ENCODE peak calls at places on chromosomes 1 and 21, in nine cellular contexts. One of them, this sample, is unnamed.

GRCh38 chr1:216596298-216596947 is 126.8 kb downstream of the ESRRG start:
- DNase-seq in right atrium auricular region: no peak
- DNase-seq in MM.1S: no peak
- DNase-seq in mucosa of descending colon: no peak
- DNase-seq in GM06990: no peak
- DNase-seq in PC-3: no peak
- DNase-seq in body of pancreas: no peak
- DNase-seq in AG04450: peak
- DNase-seq in NB4: no peak
- DNase-seq in this sample: no peak

GRCh38 chr21:20647603-20648002 is 350.6 kb upstream of the NCAM2 start:
- DNase-seq in right atrium auricular region: no peak
- DNase-seq in MM.1S: no peak
- DNase-seq in mucosa of descending colon: no peak
- DNase-seq in GM06990: no peak
- DNase-seq in PC-3: peak
- DNase-seq in body of pancreas: no peak
- DNase-seq in AG04450: no peak
- DNase-seq in NB4: no peak
- DNase-seq in this sample: peak

GRCh38 chr1:196078691-196079090 is 529.5 kb downstream of the KCNT2 start:
- DNase-seq in right atrium auricular region: no peak
- DNase-seq in MM.1S: no peak
- DNase-seq in mucosa of descending colon: no peak
- DNase-seq in GM06990: no peak
- DNase-seq in PC-3: peak
- DNase-seq in body of pancreas: no peak
- DNase-seq in AG04450: no peak
- DNase-seq in NB4: no peak
- DNase-seq in this sample: no peak

GRCh38 chr1:30035522-30036228 is 687.7 kb downstream of the MATN1 start:
- DNase-seq in right atrium auricular region: peak
- DNase-seq in MM.1S: no peak
- DNase-seq in mucosa of descending colon: no peak
- DNase-seq in GM06990: no peak
- DNase-seq in PC-3: no peak
- DNase-seq in body of pancreas: no peak
- DNase-seq in AG04450: no peak
- DNase-seq in NB4: no peak
- DNase-seq in this sample: no peak

GRCh38 chr21:44349847-44350772 is 3.3 kb upstream of the TRPM2 start:
- DNase-seq in right atrium auricular region: no peak
- DNase-seq in MM.1S: no peak
- DNase-seq in mucosa of descending colon: peak
- DNase-seq in GM06990: no peak
- DNase-seq in PC-3: no peak
- DNase-seq in body of pancreas: no peak
- DNase-seq in AG04450: no peak
- DNase-seq in NB4: no peak
- DNase-seq in this sample: no peak

GRCh38 chr1:199221371-199222150 is 582.7 kb downstream of the PTPRC start:
- DNase-seq in right atrium auricular region: no peak
- DNase-seq in MM.1S: no peak
- DNase-seq in mucosa of descending colon: no peak
- DNase-seq in GM06990: no peak
- DNase-seq in PC-3: no peak
- DNase-seq in body of pancreas: no peak
- DNase-seq in AG04450: no peak
- DNase-seq in NB4: peak
- DNase-seq in this sample: no peak

GRCh38 chr1:183209533-183210158 is 23.6 kb downstream of the LAMC2 start:
- DNase-seq in right atrium auricular region: no peak
- DNase-seq in MM.1S: peak
- DNase-seq in mucosa of descending colon: no peak
- DNase-seq in GM06990: peak
- DNase-seq in PC-3: peak
- DNase-seq in body of pancreas: no peak
- DNase-seq in AG04450: no peak
- DNase-seq in NB4: peak
- DNase-seq in this sample: peak

GRCh38 chr1:92886886-92887419 is 55.1 kb downstream of the RPL5 start:
- DNase-seq in right atrium auricular region: no peak
- DNase-seq in MM.1S: no peak
- DNase-seq in mucosa of descending colon: peak
- DNase-seq in GM06990: no peak
- DNase-seq in PC-3: peak
- DNase-seq in body of pancreas: peak
- DNase-seq in AG04450: no peak
- DNase-seq in NB4: no peak
- DNase-seq in this sample: no peak

GRCh38 chr1:245605480-245606156 is 450.8 kb downstream of the KIF26B start:
- DNase-seq in right atrium auricular region: no peak
- DNase-seq in MM.1S: no peak
- DNase-seq in mucosa of descending colon: no peak
- DNase-seq in GM06990: no peak
- DNase-seq in PC-3: no peak
- DNase-seq in body of pancreas: no peak
- DNase-seq in AG04450: peak
- DNase-seq in NB4: peak
- DNase-seq in this sample: peak

GRCh38 chr1:234969630-234970370 is 158.8 kb downstream of the TOMM20 start:
- DNase-seq in right atrium auricular region: no peak
- DNase-seq in MM.1S: no peak
- DNase-seq in mucosa of descending colon: peak
- DNase-seq in GM06990: no peak
- DNase-seq in PC-3: peak
- DNase-seq in body of pancreas: peak
- DNase-seq in AG04450: peak
- DNase-seq in NB4: no peak
- DNase-seq in this sample: peak

GRCh38 chr1:112704908-112705627 is 1.9 kb downstream of the RHOC start:
- DNase-seq in right atrium auricular region: peak
- DNase-seq in MM.1S: peak
- DNase-seq in mucosa of descending colon: peak
- DNase-seq in GM06990: peak
- DNase-seq in PC-3: peak
- DNase-seq in body of pancreas: peak
- DNase-seq in AG04450: peak
- DNase-seq in NB4: peak
- DNase-seq in this sample: peak

GRCh38 chr1:243849089-243850012 is 692 bp downstream of the AKT3 start:
- DNase-seq in right atrium auricular region: peak
- DNase-seq in MM.1S: peak
- DNase-seq in mucosa of descending colon: peak
- DNase-seq in GM06990: peak
- DNase-seq in PC-3: peak
- DNase-seq in body of pancreas: peak
- DNase-seq in AG04450: no peak
- DNase-seq in NB4: peak
- DNase-seq in this sample: no peak

GRCh38 chr1:10178602-10179407 is 31.6 kb upstream of the KIF1B start:
- DNase-seq in right atrium auricular region: no peak
- DNase-seq in MM.1S: no peak
- DNase-seq in mucosa of descending colon: no peak
- DNase-seq in GM06990: no peak
- DNase-seq in PC-3: no peak
- DNase-seq in body of pancreas: no peak
- DNase-seq in AG04450: no peak
- DNase-seq in NB4: no peak
- DNase-seq in this sample: no peak

GRCh38 chr1:23098463-23099170 is 70.0 kb downstream of the LUZP1 start:
- DNase-seq in right atrium auricular region: peak
- DNase-seq in MM.1S: peak
- DNase-seq in mucosa of descending colon: no peak
- DNase-seq in GM06990: no peak
- DNase-seq in PC-3: peak
- DNase-seq in body of pancreas: peak
- DNase-seq in AG04450: peak
- DNase-seq in NB4: peak
- DNase-seq in this sample: peak

GRCh38 chr1:77688939-77689338 is 6.5 kb upstream of the ZZZ3 start:
- DNase-seq in right atrium auricular region: no peak
- DNase-seq in MM.1S: no peak
- DNase-seq in mucosa of descending colon: no peak
- DNase-seq in GM06990: peak
- DNase-seq in PC-3: no peak
- DNase-seq in body of pancreas: no peak
- DNase-seq in AG04450: no peak
- DNase-seq in NB4: no peak
- DNase-seq in this sample: no peak

GRCh38 chr1:36858981-36859380 is 175.3 kb downstream of the GRIK3 start:
- DNase-seq in right atrium auricular region: no peak
- DNase-seq in MM.1S: no peak
- DNase-seq in mucosa of descending colon: no peak
- DNase-seq in GM06990: no peak
- DNase-seq in PC-3: no peak
- DNase-seq in body of pancreas: no peak
- DNase-seq in AG04450: no peak
- DNase-seq in NB4: no peak
- DNase-seq in this sample: no peak

GRCh38 chr1:194071200-194071599 is 884.8 kb upstream of the B3GALT2 start:
- DNase-seq in right atrium auricular region: no peak
- DNase-seq in MM.1S: no peak
- DNase-seq in mucosa of descending colon: no peak
- DNase-seq in GM06990: no peak
- DNase-seq in PC-3: no peak
- DNase-seq in body of pancreas: no peak
- DNase-seq in AG04450: no peak
- DNase-seq in NB4: no peak
- DNase-seq in this sample: no peak

GRCh38 chr1:225467193-225468020 is 39.6 kb upstream of the LBR start:
- DNase-seq in right atrium auricular region: peak
- DNase-seq in MM.1S: peak
- DNase-seq in mucosa of descending colon: peak
- DNase-seq in GM06990: peak
- DNase-seq in PC-3: no peak
- DNase-seq in body of pancreas: no peak
- DNase-seq in AG04450: no peak
- DNase-seq in NB4: peak
- DNase-seq in this sample: no peak

GRCh38 chr1:227547604-227548397 is 15.6 kb upstream of the ZNF678 start:
- DNase-seq in right atrium auricular region: no peak
- DNase-seq in MM.1S: no peak
- DNase-seq in mucosa of descending colon: peak
- DNase-seq in GM06990: no peak
- DNase-seq in PC-3: no peak
- DNase-seq in body of pancreas: peak
- DNase-seq in AG04450: no peak
- DNase-seq in NB4: no peak
- DNase-seq in this sample: no peak

GRCh38 chr1:115531806-115532359 is 109.9 kb upstream of the VANGL1 start:
- DNase-seq in right atrium auricular region: no peak
- DNase-seq in MM.1S: no peak
- DNase-seq in mucosa of descending colon: no peak
- DNase-seq in GM06990: no peak
- DNase-seq in PC-3: no peak
- DNase-seq in body of pancreas: no peak
- DNase-seq in AG04450: no peak
- DNase-seq in NB4: no peak
- DNase-seq in this sample: no peak

DNA sequence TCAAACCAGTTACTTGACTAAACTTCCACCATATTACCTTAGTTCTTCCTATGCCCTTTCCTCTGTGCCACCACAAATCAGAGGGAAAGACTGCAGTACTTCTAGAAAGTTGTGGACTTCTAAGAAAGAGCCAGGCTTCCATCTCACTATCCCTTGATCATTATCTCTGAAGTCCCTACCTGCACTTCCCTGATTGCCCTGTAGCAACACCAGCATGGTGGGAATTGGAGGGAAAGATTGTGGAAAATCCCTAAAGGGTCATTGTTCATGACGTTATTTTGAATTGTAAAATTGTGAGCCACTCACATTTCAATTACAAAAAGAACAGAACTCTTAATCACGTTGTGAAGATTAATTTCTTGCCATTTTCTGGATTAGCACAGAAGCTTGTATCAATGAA is 23.4 kb upstream of the KIAA1614 start:
- DNase-seq in right atrium auricular region: no peak
- DNase-seq in MM.1S: no peak
- DNase-seq in mucosa of descending colon: no peak
- DNase-seq in GM06990: no peak
- DNase-seq in PC-3: no peak
- DNase-seq in body of pancreas: no peak
- DNase-seq in AG04450: no peak
- DNase-seq in NB4: no peak
- DNase-seq in this sample: no peak
- TF ChIP-seq CTCF in right atrium auricular region: no peak
- TF ChIP-seq CTCF in MM.1S: no peak
- TF ChIP-seq CTCF in mucosa of descending colon: no peak
- TF ChIP-seq CTCF in GM06990: no peak
- TF ChIP-seq CTCF in PC-3: no peak
- TF ChIP-seq CTCF in body of pancreas: no peak
- TF ChIP-seq CTCF in AG04450: no peak
- TF ChIP-seq CTCF in NB4: no peak
- TF ChIP-seq CTCF in this sample: no peak

DNA sequence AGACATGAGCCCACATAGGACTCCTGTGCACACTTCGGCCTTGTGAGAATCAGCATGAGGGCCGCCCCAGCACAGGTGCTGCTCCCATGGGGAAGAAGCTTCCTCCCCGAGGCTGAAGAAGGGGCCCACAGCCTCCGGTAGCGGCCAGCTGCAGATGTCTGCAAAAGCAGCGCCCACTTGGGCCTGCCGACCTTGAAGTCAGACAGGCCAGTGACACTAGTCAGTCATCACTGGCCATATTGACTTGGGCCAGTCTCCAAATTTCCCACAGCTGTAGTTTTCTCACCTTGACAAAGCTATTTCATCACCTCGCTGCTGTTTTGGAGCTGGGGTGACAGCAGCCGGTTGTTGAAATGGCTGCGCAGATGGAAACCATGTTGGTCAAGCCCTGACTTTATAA is 83.0 kb downstream of the RIPK4 start:
- DNase-seq in right atrium auricular region: no peak
- DNase-seq in MM.1S: no peak
- DNase-seq in mucosa of descending colon: peak
- DNase-seq in GM06990: no peak
- DNase-seq in PC-3: no peak
- DNase-seq in body of pancreas: peak
- DNase-seq in AG04450: no peak
- DNase-seq in NB4: no peak
- DNase-seq in this sample: no peak
- H3K4me3 ChIP-seq in right atrium auricular region: no peak
- H3K4me3 ChIP-seq in MM.1S: no peak
- H3K4me3 ChIP-seq in mucosa of descending colon: no peak
- H3K4me3 ChIP-seq in GM06990: no peak
- H3K4me3 ChIP-seq in PC-3: no peak
- H3K4me3 ChIP-seq in body of pancreas: no peak
- H3K4me3 ChIP-seq in AG04450: no peak
- H3K4me3 ChIP-seq in NB4: no peak
- H3K4me3 ChIP-seq in this sample: no peak

GRCh38 chr1:159798893-159799292 is 3.3 kb upstream of the FCRL6 start:
- DNase-seq in right atrium auricular region: peak
- DNase-seq in MM.1S: peak
- DNase-seq in mucosa of descending colon: peak
- DNase-seq in GM06990: no peak
- DNase-seq in PC-3: peak
- DNase-seq in body of pancreas: peak
- DNase-seq in AG04450: peak
- DNase-seq in NB4: peak
- DNase-seq in this sample: peak
- TF ChIP-seq CTCF in right atrium auricular region: peak
- TF ChIP-seq CTCF in MM.1S: peak
- TF ChIP-seq CTCF in mucosa of descending colon: peak
- TF ChIP-seq CTCF in GM06990: peak
- TF ChIP-seq CTCF in PC-3: peak
- TF ChIP-seq CTCF in body of pancreas: peak
- TF ChIP-seq CTCF in AG04450: peak
- TF ChIP-seq CTCF in NB4: peak
- TF ChIP-seq CTCF in this sample: peak

GRCh38 chr21:39641827-39642450 is 29.2 kb downstream of the B3GALT5 start:
- DNase-seq in right atrium auricular region: no peak
- DNase-seq in MM.1S: no peak
- DNase-seq in mucosa of descending colon: no peak
- DNase-seq in GM06990: no peak
- DNase-seq in PC-3: no peak
- DNase-seq in body of pancreas: no peak
- DNase-seq in AG04450: no peak
- DNase-seq in NB4: no peak
- DNase-seq in this sample: no peak
- H3K4me3 ChIP-seq in right atrium auricular region: no peak
- H3K4me3 ChIP-seq in MM.1S: no peak
- H3K4me3 ChIP-seq in mucosa of descending colon: no peak
- H3K4me3 ChIP-seq in GM06990: no peak
- H3K4me3 ChIP-seq in PC-3: no peak
- H3K4me3 ChIP-seq in body of pancreas: no peak
- H3K4me3 ChIP-seq in AG04450: no peak
- H3K4me3 ChIP-seq in NB4: no peak
- H3K4me3 ChIP-seq in this sample: no peak